ENCODE peak calls at places on chromosome 21, in five cellular contexts. G is tibial artery; P is fibroblast of lung; E is effector memory CD4-positive, alpha-beta T cell; O is hepatocyte. I is an unnamed sample.

GRCh38 chr21:25878334-25878733 is 143.6 kb downstream of the GABPA start:
- DNase-seq in G (no peak), P (peak; percentile 43), E (no peak), O (peak; percentile 35), I (no peak)

GRCh38 chr21:35257413-35257812 is 208.3 kb upstream of the RUNX1 start:
- DNase-seq in G (peak; percentile 76), P (peak; percentile 95), E (no peak), O (peak; percentile 62), I (no peak)

GRCh38 chr21:38965910-38966504 is 160.3 kb downstream of the ETS2 start:
- DNase-seq in G (no peak), P (peak; percentile 39), E (no peak), O (peak; percentile 80), I (peak; percentile 96)

GRCh38 chr21:21268061-21268471 is 269.9 kb downstream of the NCAM2 start:
- DNase-seq in G (no peak), P (peak; percentile 62), E (no peak), O (no peak), I (no peak)

GRCh38 chr21:39641827-39642450 is 29.2 kb downstream of the B3GALT5 start:
- DNase-seq in G (no peak), P (no peak), E (no peak), O (no peak), I (peak; percentile 92)

GRCh38 chr21:41289431-41289830 is 27.2 kb upstream of the FAM3B start:
- DNase-seq in G (no peak), P (peak; percentile 23), E (no peak), O (peak; percentile 29), I (peak; percentile 51)

GRCh38 chr21:38244885-38245869 is 11.6 kb upstream of the KCNJ15 start:
- DNase-seq in G (no peak), P (peak; percentile 100), E (peak; percentile 26), O (no peak), I (peak; percentile 52)

GRCh38 chr21:34967509-34968289 is 81.4 kb downstream of the RUNX1 start:
- DNase-seq in G (no peak), P (no peak), E (no peak), O (peak; percentile 26), I (no peak)

GRCh38 chr21:26773058-26773457 is 72.2 kb downstream of the ADAMTS1 start:
- DNase-seq in G (no peak), P (no peak), E (no peak), O (no peak), I (no peak)

GRCh38 chr21:39300587-39300986 is 12.8 kb downstream of the BRWD1 start:
- DNase-seq in G (no peak), P (no peak), E (no peak), O (no peak), I (no peak)

GRCh38 chr21:46423546-46424061 is 35.1 kb upstream of the DIP2A start:
- DNase-seq in G (no peak), P (no peak), E (no peak), O (no peak), I (no peak)

GRCh38 chr21:38979271-38980196 is 173.8 kb downstream of the ETS2 start:
- DNase-seq in G (no peak), P (peak; percentile 29), E (no peak), O (peak; percentile 26), I (no peak)

GRCh38 chr21:15706686-15707085 is 23.1 kb upstream of the USP25 start:
- DNase-seq in G (no peak), P (peak; percentile 98), E (no peak), O (peak; percentile 71), I (peak; percentile 74)

GRCh38 chr21:34545079-34545884 is 33.3 kb upstream of the KCNE1 start:
- DNase-seq in G (no peak), P (peak; percentile 82), E (no peak), O (peak; percentile 53), I (peak; percentile 27)

GRCh38 chr21:17925000-17925610 is 105.9 kb upstream of the C21orf91 start:
- DNase-seq in G (peak; percentile 34), P (peak; percentile 46), E (peak; percentile 9), O (peak; percentile 84), I (peak; percentile 64)

GRCh38 chr21:46599251-46599572 is 5.7 kb downstream of the S100B start:
- DNase-seq in G (no peak), P (peak; percentile 94), E (no peak), O (peak; percentile 79), I (no peak)

GRCh38 chr21:21860888-21861287 is 862.7 kb downstream of the NCAM2 start:
- DNase-seq in G (no peak), P (peak; percentile 40), E (no peak), O (no peak), I (no peak)

GRCh38 chr21:39900491-39900890 is 33.3 kb downstream of the PCP4 start:
- DNase-seq in G (no peak), P (no peak), E (no peak), O (no peak), I (no peak)

GRCh38 chr21:34274001-34274400 is 89.8 kb upstream of the KCNE2 start:
- DNase-seq in G (no peak), P (peak; percentile 61), E (no peak), O (no peak), I (no peak)

GRCh38 chr21:39660596-39660995 is 47.9 kb downstream of the B3GALT5 start:
- DNase-seq in G (no peak), P (peak; percentile 92), E (no peak), O (peak; percentile 79), I (peak; percentile 51)

GRCh38 chr21:38993561-38993960 is 187.8 kb downstream of the ETS2 start:
- DNase-seq in G (peak; percentile 80), P (peak; percentile 89), E (no peak), O (peak; percentile 71), I (peak; percentile 37)

GRCh38 chr21:16196521-16197208 is 466.9 kb downstream of the USP25 start:
- DNase-seq in G (no peak), P (peak; percentile 50), E (no peak), O (no peak), I (no peak)

GRCh38 chr21:40852563-40852962 is 5.6 kb upstream of the DSCAM start:
- DNase-seq in G (no peak), P (no peak), E (no peak), O (no peak), I (no peak)

GRCh38 chr21:45351061-45351460 is 53.9 kb upstream of the COL18A1 start:
- DNase-seq in G (no peak), P (no peak), E (no peak), O (no peak), I (no peak)
- H3K9me3 ChIP-seq in G (no peaks in the 10 kb centered on the region), P (no peaks in the 10 kb centered on the region), E (no peaks in the 10 kb centered on the region), O (no peaks in the 10 kb centered on the region), I (no peaks in the 10 kb centered on the region)

DNA sequence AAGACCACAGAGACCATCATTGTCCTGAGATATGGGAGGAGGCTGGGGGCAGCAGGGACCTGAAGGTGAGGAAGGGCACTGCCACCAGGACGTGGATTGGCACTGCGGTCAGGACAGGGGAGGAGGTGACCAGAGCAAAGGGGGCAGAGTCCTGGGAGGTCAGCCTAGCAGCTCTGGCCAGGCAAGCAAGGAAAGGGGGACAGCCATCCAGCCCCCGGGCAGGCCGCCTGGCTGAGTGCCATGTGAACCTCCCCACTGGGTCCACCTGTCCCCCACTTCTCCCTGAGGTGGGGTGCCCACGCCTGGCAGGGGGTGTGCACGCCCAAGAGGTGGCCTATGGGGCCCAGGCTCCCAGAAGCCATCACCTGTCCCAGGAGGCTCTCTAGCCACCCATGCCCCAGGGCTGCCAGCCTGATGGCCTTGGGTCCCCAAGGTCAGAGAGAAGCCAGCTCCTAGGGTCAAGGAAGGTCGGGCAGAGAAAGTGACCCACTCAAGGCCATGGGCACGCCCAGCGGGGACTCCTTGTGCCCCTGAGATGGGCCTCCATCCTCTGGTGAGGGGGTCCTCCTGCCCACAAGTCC is 17.6 kb upstream of the PTTG1IP start:
- DNase-seq in G (no peak), P (no peak), E (no peak), O (no peak), I (no peak)
- H3K27me3 ChIP-seq in G (no peaks in the 10 kb centered on the region), P (peaks cover 12% of the 10 kb centered on the region), E (no peaks in the 10 kb centered on the region), O (no peaks in the 10 kb centered on the region), I (no peaks in the 10 kb centered on the region)

DNA sequence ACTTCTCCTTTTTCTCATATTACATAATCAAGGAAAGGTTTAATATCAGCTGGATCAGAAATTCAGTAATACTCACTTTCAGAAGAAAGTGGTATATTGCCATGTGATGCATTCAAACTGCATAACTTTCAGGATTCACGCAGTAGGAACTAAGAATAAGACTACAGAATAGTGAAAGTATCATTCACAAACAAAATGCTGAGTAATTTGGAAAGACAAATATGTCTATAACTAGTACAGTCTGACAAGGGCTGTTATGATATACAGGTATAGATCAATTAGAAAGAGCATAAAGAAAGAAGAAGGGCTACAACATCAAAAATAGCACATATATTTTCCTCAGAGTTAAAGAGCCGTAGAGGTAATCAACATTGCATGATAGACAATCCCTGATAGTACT is 871.5 kb upstream of the TMPRSS15 start:
- DNase-seq in G (no peak), P (no peak), E (no peak), O (no peak), I (no peak)
- H3K9me3 ChIP-seq in G (no peaks in the 10 kb centered on the region), P (no peaks in the 10 kb centered on the region), E (no peaks in the 10 kb centered on the region), O (no peaks in the 10 kb centered on the region), I (no peaks in the 10 kb centered on the region)

DNA sequence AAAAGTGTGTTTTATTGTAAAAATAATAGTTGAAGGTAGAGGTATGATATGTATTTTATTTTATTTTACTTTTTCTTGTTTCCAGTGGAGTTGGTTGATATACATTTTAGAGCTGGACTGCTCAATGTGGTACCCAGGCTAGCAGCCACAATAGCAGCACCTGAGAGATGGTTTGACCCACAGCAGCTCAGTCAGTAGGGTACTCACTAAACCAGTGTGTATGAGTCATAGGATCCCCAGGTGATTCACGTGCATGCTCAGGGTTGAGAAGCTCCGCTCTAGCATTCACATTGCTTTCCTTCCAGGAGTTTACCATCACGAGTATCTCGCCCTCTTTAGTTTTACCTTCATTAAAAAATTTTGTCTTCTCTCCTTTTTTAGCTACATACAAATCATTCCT is 96.0 kb upstream of the PAXBP1 start:
- DNase-seq in G (no peak), P (no peak), E (no peak), O (no peak), I (no peak)
- H3K27me3 ChIP-seq in G (no peaks in the 10 kb centered on the region), P (no peaks in the 10 kb centered on the region), E (no peaks in the 10 kb centered on the region), O (peaks cover 27% of the 10 kb centered on the region), I (no peaks in the 10 kb centered on the region)

DNA sequence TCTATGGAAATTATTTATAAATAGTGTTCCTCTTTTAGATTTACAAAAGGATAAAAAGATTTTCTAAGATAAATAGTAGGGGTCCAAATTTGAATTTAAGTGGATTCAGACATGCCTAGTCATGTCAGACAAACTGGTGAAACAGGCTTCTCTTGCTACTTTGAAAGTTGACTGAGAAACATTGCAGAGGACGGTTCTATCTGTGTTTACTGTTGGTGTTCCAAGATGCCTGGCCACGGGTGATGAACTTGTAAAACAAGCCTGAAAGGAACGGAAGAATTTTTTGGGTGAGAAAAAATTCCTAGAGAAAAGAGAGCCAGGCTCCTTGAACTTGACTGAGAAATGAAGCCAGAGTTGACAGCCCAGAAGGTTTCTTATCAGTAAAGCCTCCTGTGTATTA is 2.2 kb downstream of the KRTAP19-1 start:
- DNase-seq in G (no peak), P (no peak), E (no peak), O (peak; percentile 18), I (no peak)
- H3K9me3 ChIP-seq in G (no peaks in the 10 kb centered on the region), P (no peaks in the 10 kb centered on the region), E (no peaks in the 10 kb centered on the region), O (no peaks in the 10 kb centered on the region), I (peaks cover 3% of the 10 kb centered on the region)

GRCh38 chr21:28344985-28345384 is 647.7 kb downstream of the LTN1 start:
- DNase-seq in G (no peak), P (no peak), E (no peak), O (no peak), I (no peak)

GRCh38 chr21:28342229-28342810 is 650.4 kb downstream of the LTN1 start:
- DNase-seq in G (no peak), P (peak; percentile 71), E (no peak), O (no peak), I (no peak)

GRCh38 chr21:28345934-28346333 is 646.7 kb downstream of the LTN1 start:
- DNase-seq in G (no peak), P (no peak), E (no peak), O (no peak), I (no peak)
- H3K27me3 ChIP-seq in G (no peaks in the 10 kb centered on the region), P (no peaks in the 10 kb centered on the region), E (no peaks in the 10 kb centered on the region), O (no peaks in the 10 kb centered on the region), I (no peaks in the 10 kb centered on the region)